ENCODE peak calls at places on chromosome 18, in four cellular contexts. T, G, H and F are unnamed samples.

GRCh38 chr18:55095579-55095978 is 136.3 kb upstream of the CCDC68 start:
- DNase-seq in G (no peak), T (no peak), H (no peak), F (no peak)

GRCh38 chr18:11995445-11996189 is 14.3 kb downstream of the IMPA2 start:
- DNase-seq in G (peak), T (peak), H (peak), F (no peak)

GRCh38 chr18:48833701-48834394 is 116.9 kb downstream of the SMAD7 start:
- DNase-seq in H (no peak), G (no peak), T (peak), F (no peak)

GRCh38 chr18:22169011-22169888 is at the start of gene GATA6:
- DNase-seq in T (peak), G (peak), H (peak), F (peak)

GRCh38 chr18:65610939-65611338 is 139.9 kb upstream of the CDH7 start:
- DNase-seq in T (no peak), G (no peak), H (no peak), F (no peak)

GRCh38 chr18:62028715-62029114 is 135.9 kb upstream of the RNF152 start:
- DNase-seq in T (no peak), G (no peak), H (no peak), F (no peak)

GRCh38 chr18:70245941-70246537 is 40.6 kb upstream of the RTTN start:
- DNase-seq in G (no peak), H (peak), T (no peak), F (no peak)

GRCh38 chr18:741931-742512 is 29.6 kb upstream of the ENOSF1 start:
- DNase-seq in H (peak), T (no peak), G (peak), F (no peak)

GRCh38 chr18:37435996-37436395 is 129.6 kb downstream of the CELF4 start:
- DNase-seq in G (peak), T (no peak), H (no peak), F (no peak)

GRCh38 chr18:48924621-48925601 is 25.9 kb downstream of the SMAD7 start:
- DNase-seq in T (no peak), H (no peak), G (no peak), F (no peak)

GRCh38 chr18:42582266-42582665 is 533.2 kb downstream of the RIT2 start:
- DNase-seq in G (no peak), H (no peak), T (no peak), F (no peak)

GRCh38 chr18:9103488-9103887 is 989 bp downstream of the NDUFV2 start:
- DNase-seq in T (no peak), G (peak), H (peak), F (no peak)
- H3K4me3 ChIP-seq in T (peak), G (peak), H (peak), F (peak)

GRCh38 chr18:58578321-58578720 is 50.6 kb downstream of the ALPK2 start:
- DNase-seq in T (peak), H (peak), G (no peak), F (peak)
- H3K4me3 ChIP-seq in T (peak), H (peak), G (no peak), F (peak)

GRCh38 chr18:78643981-78644380 is 335.6 kb upstream of the SALL3 start:
- DNase-seq in G (no peak), H (no peak), T (no peak), F (no peak)
- H3K4me3 ChIP-seq in G (no peak), H (no peak), T (no peak), F (no peak)

GRCh38 chr18:28771849-28772248 is 594.9 kb upstream of the CDH2 start:
- DNase-seq in H (peak), G (no peak), T (no peak), F (no peak)
- H3K4me3 ChIP-seq in H (no peak), G (no peak), T (no peak), F (no peak)

GRCh38 chr18:68316636-68317035 is 398.3 kb downstream of the TMX3 start:
- DNase-seq in T (no peak), G (peak), H (peak), F (peak)
- H3K4me3 ChIP-seq in T (no peak), G (peak), H (peak), F (peak)

GRCh38 chr18:8607776-8608682 is 1.2 kb upstream of the RAB12 start:
- DNase-seq in T (no peak), G (no peak), H (peak), F (no peak)
- H3K4me3 ChIP-seq in T (peak), G (peak), H (peak), F (peak)